ENCODE peak calls at places on chromosomes 11 and 22, in five cellular contexts. L, M, F, T and U are unnamed samples.
A peak's percentile ranks its signal among the peaks of the same experiment; 100 is the strongest.

GRCh38 chr11:36075053-36075452 is 131.2 kb downstream of the LDLRAD3 start:
- DNase-seq in L (peak; percentile 86), M (no peak), F (no peak), T (peak; percentile 59), U (no peak)

GRCh38 chr11:77121096-77121640 is 6.9 kb upstream of the MYO7A start:
- DNase-seq in L (no peak), M (no peak), F (no peak), T (no peak), U (no peak)

GRCh38 chr22:33919591-33920501 is at the start of gene LARGE1:
- DNase-seq in L (no peak), M (peak; percentile 84), F (peak; percentile 47), T (peak; percentile 8), U (no peak)

GRCh38 chr11:75450826-75451783 is 18.1 kb upstream of the KLHL35 start:
- DNase-seq in L (no peak), M (no peak), F (no peak), T (no peak), U (no peak)

GRCh38 chr11:3021125-3021524 is 29.0 kb upstream of the NAP1L4 start:
- DNase-seq in L (no peak), M (no peak), F (peak; percentile 44), T (peak; percentile 69), U (no peak)

GRCh38 chr11:14358729-14359439 is at the start of gene RRAS2:
- DNase-seq in L (peak; percentile 53), M (peak; percentile 94), F (peak; percentile 82), T (peak; percentile 85), U (peak; percentile 75)

GRCh38 chr11:47607380-47607779 is 13.2 kb upstream of the C1QTNF4 start:
- DNase-seq in L (peak; percentile 94), M (no peak), F (no peak), T (no peak), U (no peak)

GRCh38 chr22:31089101-31090100 is 8.3 kb downstream of the SMTN start:
- DNase-seq in L (no peak), M (peak; percentile 87), F (peak; percentile 42), T (no peak), U (no peak)

GRCh38 chr11:128291835-128292234 is 295.5 kb downstream of the ETS1 start:
- DNase-seq in L (no peak), M (peak; percentile 84), F (peak; percentile 61), T (no peak), U (no peak)

GRCh38 chr22:41683616-41684015 is 5.1 kb downstream of the SNU13 start:
- DNase-seq in L (no peak), M (no peak), F (no peak), T (no peak), U (no peak)

GRCh38 chr11:44950036-44950624 is 553 bp downstream of the TP53I11 start:
- DNase-seq in L (no peak), M (peak; percentile 91), F (peak; percentile 64), T (no peak), U (no peak)

GRCh38 chr11:87260811-87261210 is 223.1 kb downstream of the TMEM135 start:
- DNase-seq in L (peak; percentile 33), M (no peak), F (no peak), T (no peak), U (no peak)

GRCh38 chr11:57667715-57668466 is at the start of gene ZDHHC5:
- DNase-seq in L (peak; percentile 99), M (peak; percentile 100), F (peak; percentile 99), T (peak; percentile 100), U (peak; percentile 99)

GRCh38 chr11:26522912-26523610 is 49.0 kb downstream of the MUC15 start:
- DNase-seq in L (no peak), M (no peak), F (no peak), T (peak; percentile 71), U (no peak)

GRCh38 chr11:29002816-29003215 is 894.6 kb downstream of the METTL15 start:
- DNase-seq in L (no peak), M (no peak), F (no peak), T (no peak), U (no peak)

GRCh38 chr11:62852523-62853188 is 13.3 kb upstream of the WDR74 start:
- DNase-seq in L (no peak), M (no peak), F (no peak), T (no peak), U (no peak)

GRCh38 chr11:119970566-119970965 is 167.3 kb downstream of the TRIM29 start:
- DNase-seq in L (no peak), M (no peak), F (no peak), T (no peak), U (no peak)

GRCh38 chr22:49294656-49295464 is 532.8 kb downstream of the BRD1 start:
- DNase-seq in L (no peak), M (peak; percentile 48), F (no peak), T (no peak), U (no peak)

GRCh38 chr11:6260207-6260726 is 629 bp downstream of the CCKBR start:
- DNase-seq in L (no peak), M (no peak), F (no peak), T (no peak), U (no peak)

GRCh38 chr22:49153921-49154320 is 673.8 kb downstream of the BRD1 start:
- DNase-seq in L (no peak), M (peak; percentile 55), F (no peak), T (no peak), U (no peak)

GRCh38 chr11:65645710-65646109 is 7.8 kb downstream of the SIPA1 start:
- DNase-seq in L (peak; percentile 65), M (peak; percentile 74), F (no peak), T (no peak), U (no peak)

GRCh38 chr11:121145826-121146225 is 44.8 kb downstream of the TECTA start:
- DNase-seq in L (no peak), M (no peak), F (no peak), T (no peak), U (no peak)

GRCh38 chr11:112355726-112356125 is 95.1 kb upstream of the PLET1 start:
- DNase-seq in L (no peak), M (no peak), F (peak; percentile 28), T (peak; percentile 55), U (no peak)

GRCh38 chr11:44972746-44973435 is 22.2 kb upstream of the TP53I11 start:
- DNase-seq in L (no peak), M (no peak), F (no peak), T (no peak), U (no peak)

GRCh38 chr11:79018371-79018849 is 422.4 kb downstream of the TENM4 start:
- DNase-seq in L (peak; percentile 97), M (no peak), F (no peak), T (no peak), U (no peak)

GRCh38 chr11:35944503-35945136 is 758 bp downstream of the LDLRAD3 start:
- DNase-seq in L (peak; percentile 6), M (no peak), F (no peak), T (no peak), U (no peak)

GRCh38 chr11:35798983-35799382 is 136.4 kb downstream of the TRIM44 start:
- DNase-seq in L (no peak), M (no peak), F (no peak), T (peak; percentile 55), U (no peak)

GRCh38 chr11:44556735-44557409 is 8.6 kb upstream of the CD82 start:
- DNase-seq in L (no peak), M (peak; percentile 88), F (peak; percentile 72), T (peak; percentile 59), U (peak; percentile 42)

GRCh38 chr11:107769189-107769588 is 57.3 kb upstream of the SLN start:
- DNase-seq in L (peak; percentile 87), M (no peak), F (no peak), T (peak; percentile 59), U (no peak)

GRCh38 chr11:72776844-72777754 is 16.7 kb downstream of the STARD10 start:
- DNase-seq in L (no peak), M (peak; percentile 88), F (peak; percentile 49), T (no peak), U (no peak)
- TF ChIP-seq CTCF in L (no peak), M (no peak), F (no peak), T (no peak), U (no peak)

GRCh38 chr11:70505331-70505731 is 107.0 kb downstream of the CTTN start:
- DNase-seq in L (no peak), M (peak; percentile 54), F (no peak), T (no peak), U (no peak)

GRCh38 chr11:70504246-70505020 is 106.1 kb downstream of the CTTN start:
- DNase-seq in L (no peak), M (peak; percentile 63), F (no peak), T (no peak), U (no peak)

GRCh38 chr11:70503201-70503877 is 105.0 kb downstream of the CTTN start:
- DNase-seq in L (no peak), M (peak; percentile 50), F (no peak), T (no peak), U (no peak)

GRCh38 chr11:70502677-70503076 is 104.3 kb downstream of the CTTN start:
- DNase-seq in L (no peak), M (peak; percentile 39), F (no peak), T (no peak), U (no peak)

DNA sequence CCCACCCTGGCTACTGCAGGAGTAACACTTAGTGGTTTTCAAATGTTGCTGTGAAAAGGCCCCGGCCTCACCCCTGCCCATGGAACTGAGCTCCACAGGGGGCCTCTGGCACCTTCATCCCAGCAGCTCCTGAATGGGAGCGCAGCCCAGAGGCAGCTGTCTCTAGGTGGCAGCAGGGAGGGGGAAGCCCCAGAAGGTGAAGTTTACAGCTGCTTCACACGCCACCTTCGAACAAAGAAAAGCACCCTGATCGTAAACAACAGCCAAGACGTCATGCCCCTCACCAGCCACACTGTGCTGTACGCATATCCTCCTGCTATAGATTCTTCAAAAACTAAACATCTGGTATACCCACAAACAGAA is 105.5 kb downstream of the CTTN start:
- DNase-seq in L (no peak), M (peak; percentile 39), F (peak; percentile 36), T (no peak), U (no peak)
- TF ChIP-seq CTCF in L (no peak), M (no peak), F (no peak), T (no peak), U (no peak)

GRCh38 chr11:133907841-133908241 is 48.9 kb downstream of the IGSF9B start:
- DNase-seq in L (no peak), M (peak; percentile 51), F (no peak), T (no peak), U (no peak)

GRCh38 chr11:133906746-133907145 is 50.0 kb downstream of the IGSF9B start:
- DNase-seq in L (no peak), M (peak; percentile 56), F (no peak), T (no peak), U (no peak)

GRCh38 chr11:133907216-133907615 is 49.6 kb downstream of the IGSF9B start:
- DNase-seq in L (no peak), M (peak; percentile 46), F (no peak), T (no peak), U (no peak)

GRCh38 chr11:133910101-133910500 is 46.7 kb downstream of the IGSF9B start:
- DNase-seq in L (no peak), M (no peak), F (no peak), T (no peak), U (no peak)

DNA sequence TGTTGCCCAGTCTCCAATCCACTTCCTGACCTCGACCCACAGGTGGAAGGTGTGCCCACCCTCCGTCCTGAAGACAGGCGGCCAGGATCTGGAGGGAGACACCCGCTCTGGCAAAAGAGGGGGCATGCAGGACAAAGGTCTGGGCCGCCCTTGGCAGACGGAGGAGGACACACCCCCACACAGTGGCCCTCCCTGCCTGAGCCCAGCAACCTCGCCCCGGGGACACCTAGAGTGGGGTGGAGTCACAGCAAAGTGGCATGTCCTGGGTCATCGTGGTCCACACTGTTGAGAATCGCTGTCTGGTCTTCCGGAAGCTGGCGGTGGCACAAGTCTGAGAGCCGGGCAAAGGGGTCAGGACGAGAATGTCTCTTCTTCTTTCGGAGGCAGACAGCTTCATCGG is 47.9 kb downstream of the IGSF9B start:
- DNase-seq in L (no peak), M (peak; percentile 74), F (no peak), T (no peak), U (no peak)
- TF ChIP-seq CTCF in L (no peak), M (no peak), F (no peak), T (no peak), U (no peak)

GRCh38 chr22:37818397-37819099 is 4.6 kb upstream of the GALR3 start:
- DNase-seq in L (peak; percentile 45), M (peak; percentile 91), F (peak; percentile 71), T (peak; percentile 73), U (peak; percentile 58)
- TF ChIP-seq CTCF in L (no peak), M (peak; percentile 45), F (peak; percentile 23), T (peak; percentile 43), U (peak; percentile 50)